ENCODE peak calls at places on chromosomes 11 and 22, in seven cellular contexts. P is neural progenitor cell, H is GM23248, T is colonic mucosa, M is MM.1S, I is fibroblast of lung, F is neuronal stem cell. W is an unnamed sample. For H3K4me1 and H3K9me3, the result is how much of the 10 kb centered on the place peaks cover.

GRCh38 chr22:47090591-47091240 is 328.3 kb downstream of the TBC1D22A start:
- DNase-seq in P (peak), H (peak), T (no peak), M (no peak), I (peak), F (peak), W (peak)

GRCh38 chr11:67544591-67545242 is 21.5 kb upstream of the CABP2 start:
- DNase-seq in P (no peak), H (no peak), T (peak), M (no peak), I (no peak), F (no peak), W (no peak)

GRCh38 chr11:121741316-121741715 is 288.5 kb upstream of the SORL1-AS1 start:
- DNase-seq in P (no peak), H (peak), T (no peak), M (no peak), I (peak), F (no peak), W (no peak)

GRCh38 chr22:44396021-44396726 is 83.4 kb upstream of the SHISAL1 start:
- DNase-seq in P (no peak), H (no peak), T (no peak), M (no peak), I (no peak), F (no peak), W (no peak)

GRCh38 chr22:26884921-26885320 is 227.5 kb downstream of the MIAT start:
- DNase-seq in P (no peak), H (no peak), T (no peak), M (no peak), I (no peak), F (no peak), W (peak)

GRCh38 chr11:119629834-119630624 is 99.0 kb downstream of the NECTIN1 start:
- DNase-seq in P (no peak), H (no peak), T (no peak), M (no peak), I (no peak), F (no peak), W (no peak)

GRCh38 chr11:12278766-12279671 is 98.4 kb upstream of the PARVA start:
- DNase-seq in P (no peak), H (no peak), T (no peak), M (no peak), I (no peak), F (no peak), W (no peak)

GRCh38 chr11:112499153-112499907 is 238.7 kb upstream of the PLET1 start:
- DNase-seq in P (peak), H (no peak), T (no peak), M (no peak), I (no peak), F (no peak), W (no peak)

GRCh38 chr22:17429516-17429915 is 60.3 kb downstream of the CECR2 start:
- DNase-seq in P (no peak), H (no peak), T (no peak), M (no peak), I (no peak), F (no peak), W (no peak)

GRCh38 chr11:45025716-45026492 is 75.2 kb upstream of the TP53I11 start:
- DNase-seq in P (no peak), H (no peak), T (no peak), M (no peak), I (peak), F (no peak), W (peak)

GRCh38 chr11:22666320-22666699 is at the start of gene GAS2:
- DNase-seq in P (no peak), H (no peak), T (no peak), M (no peak), I (peak), F (no peak), W (no peak)

GRCh38 chr11:13928566-13929251 is 33.8 kb upstream of the SPON1 start:
- DNase-seq in P (no peak), H (peak), T (no peak), M (no peak), I (peak), F (no peak), W (peak)

GRCh38 chr11:106950067-106950491 is 68.2 kb downstream of the GUCY1A2 start:
- DNase-seq in P (peak), H (peak), T (no peak), M (peak), I (no peak), F (no peak), W (no peak)

GRCh38 chr22:22002526-22003055 is 20.0 kb upstream of the TOP3B start:
- DNase-seq in P (no peak), H (no peak), T (no peak), M (no peak), I (no peak), F (no peak), W (no peak)

GRCh38 chr11:98056945-98057344 is 963.8 kb upstream of the CNTN5 start:
- DNase-seq in P (no peak), H (no peak), T (no peak), M (no peak), I (no peak), F (no peak), W (no peak)

GRCh38 chr11:86222081-86222480 is 22.5 kb upstream of the EED start:
- DNase-seq in P (no peak), H (no peak), T (no peak), M (no peak), I (no peak), F (no peak), W (no peak)

GRCh38 chr22:45305456-45306065 is 4.2 kb upstream of the FAM118A start:
- DNase-seq in P (no peak), H (no peak), T (no peak), M (no peak), I (no peak), F (no peak), W (no peak)

GRCh38 chr11:92880391-92880790 is 89.1 kb upstream of the MTNR1B start:
- DNase-seq in P (no peak), H (peak), T (no peak), M (no peak), I (no peak), F (no peak), W (peak)

GRCh38 chr22:37169412-37169811 is 18.6 kb downstream of the C1QTNF6 start:
- DNase-seq in P (no peak), H (no peak), T (no peak), M (no peak), I (no peak), F (no peak), W (no peak)
- H3K4me1 ChIP-seq in P (under half), H (under half), T (under half), M (under half), I (under half), F (under half), W (under half)

DNA sequence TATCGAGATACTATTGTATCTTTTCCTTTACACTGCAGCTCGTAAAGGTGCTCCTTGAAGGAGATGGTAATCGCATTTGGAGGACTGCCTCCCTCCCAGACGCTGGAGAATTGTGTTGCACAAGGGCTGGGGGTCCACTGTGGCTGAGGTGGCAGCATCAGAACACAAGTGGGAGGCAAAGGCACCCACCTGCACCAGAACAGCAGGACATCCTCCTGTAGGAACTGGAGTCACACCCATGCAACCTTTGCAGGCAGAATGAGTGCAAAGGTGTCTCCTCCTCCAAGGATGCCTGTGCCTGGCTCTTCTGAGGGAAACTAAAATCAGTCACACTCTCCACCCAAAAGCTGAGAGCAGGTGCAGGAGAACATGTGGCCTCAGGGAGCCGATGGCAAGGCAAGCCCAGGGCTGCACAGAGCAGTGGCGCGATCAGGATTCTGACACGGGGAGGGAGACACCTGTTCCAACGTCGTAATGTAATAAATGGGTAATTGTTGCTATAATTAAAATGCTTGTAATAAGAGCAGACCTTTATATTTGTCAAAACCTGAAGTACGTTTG is 1501.4 kb downstream of the TBC1D22A start:
- DNase-seq in P (no peak), H (no peak), T (no peak), M (no peak), I (no peak), F (no peak), W (no peak)
- H3K9me3 ChIP-seq in P (under half), H (under half), T (under half), M (under half), I (under half), F (under half), W (under half)

DNA sequence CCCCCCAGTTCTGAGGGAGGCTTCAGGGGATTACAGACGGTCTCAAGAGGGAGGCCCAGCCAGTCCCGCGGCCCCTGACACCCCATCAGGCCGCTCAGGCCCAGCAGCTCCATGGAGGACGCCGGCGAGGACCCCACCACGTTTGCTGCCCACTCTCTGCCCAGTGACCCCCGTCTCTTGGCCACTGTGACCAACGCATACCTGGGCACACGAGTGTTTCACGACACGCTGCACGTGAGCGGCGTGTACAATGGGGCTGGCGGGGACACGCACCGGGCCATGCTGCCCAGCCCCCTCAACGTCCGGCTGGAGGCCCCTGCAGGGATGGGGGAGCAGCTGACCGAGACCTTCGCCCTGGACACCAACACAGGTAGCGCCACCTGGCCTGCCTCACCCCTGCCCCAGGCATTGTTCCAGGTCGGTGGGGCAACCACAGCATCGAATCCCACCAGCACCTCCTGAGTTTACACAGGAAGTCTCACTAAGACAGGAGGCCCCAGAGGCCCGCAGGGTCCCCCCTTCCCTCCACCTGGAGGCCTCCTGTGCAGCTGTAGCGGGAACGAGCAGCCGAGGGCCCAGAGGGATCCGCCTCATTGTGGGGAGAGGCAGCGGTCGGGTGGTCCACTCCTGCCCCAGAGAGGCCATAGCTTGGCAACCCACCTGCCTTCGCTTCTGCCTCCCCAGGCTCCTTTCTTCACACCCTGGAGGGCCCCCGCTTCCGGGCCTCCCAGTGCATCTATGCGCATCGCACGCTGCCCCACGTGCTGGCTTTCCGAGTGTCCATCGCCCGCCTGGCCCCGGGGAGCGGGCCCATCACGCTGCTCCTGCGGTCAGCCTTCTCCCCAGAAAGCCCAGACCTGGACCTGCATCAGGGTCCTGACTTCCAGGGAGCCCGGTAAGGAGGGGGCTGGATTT is 1.0 kb downstream of the PGGHG start:
- DNase-seq in P (no peak), H (no peak), T (no peak), M (no peak), I (no peak), F (no peak), W (no peak)
- H3K9ac ChIP-seq in P (peak), H (peak), T (peak), M (no peak), I (no peak), F (peak), W (no peak)

GRCh38 chr11:16790484-16791240 is 52.2 kb downstream of the C11orf58 start:
- DNase-seq in P (no peak), H (no peak), T (no peak), M (no peak), I (no peak), F (no peak), W (no peak)
- H3K4me1 ChIP-seq in P (under half), H (under half), T (under half), M (under half), I (under half), F (under half), W (under half)

W was measured in astrocyte.